ENCODE peak calls at places on chromosomes 3 and 15, in four cellular contexts. O is IMR-90, C is Peyer's patch, A is fibroblast of mammary gland. H is an unnamed sample.

GRCh38 chr15:85329561-85330421 is 50.6 kb upstream of the AKAP13 start:
- DNase-seq in O (peak), C (peak), A (peak), H (no peak)

GRCh38 chr3:165185707-165186327 is 10.4 kb downstream of the SLITRK3 start:
- DNase-seq in O (peak), C (peak), A (peak), H (no peak)

GRCh38 chr3:122123885-122124284 is 59.6 kb upstream of the CASR start:
- DNase-seq in O (no peak), C (no peak), A (no peak), H (no peak)

GRCh38 chr3:70824785-70825184 is 512.3 kb upstream of the MDFIC2 start:
- DNase-seq in O (peak), C (no peak), A (peak), H (no peak)

GRCh38 chr3:106811376-106811775 is 565.9 kb upstream of the CCDC54 start:
- DNase-seq in O (peak), C (no peak), A (peak), H (no peak)

GRCh38 chr15:73809728-73810501 is 56.8 kb upstream of the INSYN1 start:
- DNase-seq in O (no peak), C (no peak), A (peak), H (no peak)

GRCh38 chr15:90188914-90189748 is 12.0 kb upstream of the SEMA4B start:
- DNase-seq in O (no peak), C (no peak), A (no peak), H (no peak)

GRCh38 chr15:86903642-86904421 is 824.2 kb downstream of the AGBL1 start:
- DNase-seq in O (no peak), C (no peak), A (no peak), H (no peak)

GRCh38 chr3:14614189-14614588 is 37.4 kb upstream of the CCDC174 start:
- DNase-seq in O (no peak), C (no peak), A (no peak), H (no peak)

GRCh38 chr15:96350321-96350720 is 19.8 kb downstream of the NR2F2 start:
- DNase-seq in O (no peak), C (no peak), A (no peak), H (no peak)

GRCh38 chr3:52262447-52262846 is 16.0 kb downstream of the WDR82 start:
- DNase-seq in O (no peak), C (no peak), A (no peak), H (no peak)

GRCh38 chr3:98010194-98010882 is 24.8 kb downstream of the GABRR3 start:
- DNase-seq in O (no peak), C (no peak), A (no peak), H (no peak)

GRCh38 chr15:61119556-61119955 is 109.5 kb downstream of the RORA start:
- DNase-seq in O (no peak), C (no peak), A (peak), H (no peak)

GRCh38 chr15:101501703-101502373 is 12.3 kb upstream of the PCSK6 start:
- DNase-seq in O (no peak), C (no peak), A (no peak), H (no peak)

GRCh38 chr3:135918600-135918999 is 46.9 kb upstream of the PPP2R3A start:
- DNase-seq in O (peak), C (no peak), A (peak), H (no peak)

GRCh38 chr3:129000742-129001100 is 383 bp upstream of the EFCC1 start:
- DNase-seq in O (no peak), C (no peak), A (no peak), H (no peak)

GRCh38 chr15:64532921-64533320 is 72.5 kb downstream of the ZNF609 start:
- DNase-seq in O (no peak), C (no peak), A (peak), H (no peak)

GRCh38 chr15:82146990-82147461 is 101.2 kb upstream of the MEX3B start:
- DNase-seq in O (peak), C (no peak), A (peak), H (no peak)

GRCh38 chr3:192063570-192063969 is 602.6 kb downstream of the PYDC2 start:
- DNase-seq in O (peak), C (no peak), A (peak), H (no peak)

GRCh38 chr3:46188708-46189107 is 19.4 kb downstream of the CCR1 start:
- DNase-seq in O (no peak), C (no peak), A (no peak), H (no peak)

GRCh38 chr3:159340877-159341500 is 539.1 kb downstream of the MFSD1 start:
- DNase-seq in O (no peak), C (no peak), A (no peak), H (no peak)

GRCh38 chr15:49982586-49982985 is 136.4 kb downstream of the ATP8B4 start:
- DNase-seq in O (peak), C (no peak), A (no peak), H (no peak)

GRCh38 chr3:194296832-194297666 is 54.1 kb downstream of the CPN2 start:
- DNase-seq in O (no peak), C (no peak), A (no peak), H (peak)

GRCh38 chr15:56733131-56734012 is at the start of gene ZNF280D:
- DNase-seq in O (peak), C (peak), A (peak), H (peak)

GRCh38 chr15:43105077-43105769 is 615 bp downstream of the UBR1 start:
- DNase-seq in O (peak), C (peak), A (peak), H (no peak)

GRCh38 chr15:77964193-77964592 is 113.3 kb downstream of the TBC1D2B start:
- DNase-seq in O (no peak), C (no peak), A (no peak), H (no peak)

GRCh38 chr3:86986666-86987420 is 4.1 kb downstream of the VGLL3 start:
- DNase-seq in O (peak), C (no peak), A (peak), H (no peak)

GRCh38 chr15:77143606-77144005 is 72.7 kb upstream of the TSPAN3 start:
- DNase-seq in O (peak), C (no peak), A (peak), H (no peak)

DNA sequence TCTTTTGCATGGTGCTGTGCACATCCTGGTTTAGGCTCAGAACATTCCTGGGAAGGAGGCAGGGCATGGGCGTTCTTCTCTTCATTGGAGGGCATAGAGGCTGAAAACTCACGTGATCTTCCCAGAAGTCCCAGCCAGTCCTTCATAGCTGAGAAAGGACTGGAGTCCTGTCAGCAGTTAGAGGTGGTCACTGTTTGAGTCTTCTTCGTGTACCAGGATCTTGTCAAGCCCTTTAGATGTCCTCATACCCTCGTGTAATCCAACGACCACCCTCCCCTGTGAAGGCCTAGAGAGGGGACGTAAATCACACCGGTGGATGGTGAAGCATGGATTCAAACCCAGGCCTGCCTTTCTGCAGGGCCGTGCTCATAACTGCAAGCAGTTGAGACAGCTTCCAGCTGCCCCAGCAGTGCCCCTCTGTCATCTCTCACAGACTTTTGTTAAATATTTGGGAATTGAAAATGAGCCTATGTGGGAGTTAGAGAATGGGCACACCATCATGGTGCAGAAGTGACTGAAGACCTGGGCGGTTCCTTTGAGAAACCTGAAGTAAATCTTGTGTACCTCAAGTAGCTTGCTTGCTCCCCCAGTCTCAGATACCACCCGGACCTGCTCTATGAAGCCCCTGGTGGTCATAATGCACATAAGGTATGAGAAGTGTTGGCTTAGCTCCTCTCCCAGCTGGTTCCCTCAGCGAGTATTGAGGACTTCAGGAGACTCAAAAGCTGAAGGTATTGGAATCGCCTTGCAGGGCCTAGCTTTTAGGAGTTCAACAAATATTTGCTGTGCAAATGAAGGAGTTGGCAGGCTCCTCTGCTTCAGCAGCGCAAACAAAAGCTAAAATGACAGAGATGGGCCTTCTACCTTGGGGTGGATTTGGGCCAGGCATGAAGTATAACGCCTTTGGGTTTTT is 1.4 kb downstream of the CMTM8 start:
- DNase-seq in O (no peak), C (no peak), A (peak), H (no peak)
- TF ChIP-seq CTCF in O (no peak), C (peak), A (peak), H (peak)

DNA sequence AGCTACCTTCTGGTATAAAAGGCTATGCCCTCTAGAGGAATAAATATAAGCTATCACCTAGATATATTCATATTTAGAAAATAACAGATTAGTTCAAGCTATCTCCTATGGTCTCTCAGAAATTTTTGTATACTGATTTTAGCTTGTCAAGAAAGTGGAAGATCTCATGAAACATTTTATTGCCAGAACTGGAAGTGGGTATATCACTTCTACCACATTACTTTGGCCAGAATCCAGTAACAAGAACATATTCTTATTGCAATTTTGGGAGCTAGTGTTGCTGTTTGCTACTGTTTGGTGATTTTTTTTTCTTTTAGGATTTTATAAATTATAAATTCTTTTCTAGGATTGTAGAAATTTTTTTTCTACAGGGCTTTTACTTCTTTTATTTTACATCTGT is 14.2 kb upstream of the DIPK2A start:
- DNase-seq in O (no peak), C (no peak), A (no peak), H (no peak)
- TF ChIP-seq CTCF in O (no peak), C (no peak), A (no peak), H (no peak)

GRCh38 chr3:171330936-171331335 is 129.3 kb downstream of the TNIK start:
- DNase-seq in O (no peak), C (no peak), A (no peak), H (no peak)

GRCh38 chr3:171329759-171330158 is 130.4 kb downstream of the TNIK start:
- DNase-seq in O (no peak), C (no peak), A (no peak), H (no peak)

GRCh38 chr3:171326717-171327440 is 133.3 kb downstream of the TNIK start:
- DNase-seq in O (no peak), C (no peak), A (no peak), H (no peak)

GRCh38 chr3:171327441-171328174 is 132.6 kb downstream of the TNIK start:
- DNase-seq in O (no peak), C (no peak), A (no peak), H (no peak)

DNA sequence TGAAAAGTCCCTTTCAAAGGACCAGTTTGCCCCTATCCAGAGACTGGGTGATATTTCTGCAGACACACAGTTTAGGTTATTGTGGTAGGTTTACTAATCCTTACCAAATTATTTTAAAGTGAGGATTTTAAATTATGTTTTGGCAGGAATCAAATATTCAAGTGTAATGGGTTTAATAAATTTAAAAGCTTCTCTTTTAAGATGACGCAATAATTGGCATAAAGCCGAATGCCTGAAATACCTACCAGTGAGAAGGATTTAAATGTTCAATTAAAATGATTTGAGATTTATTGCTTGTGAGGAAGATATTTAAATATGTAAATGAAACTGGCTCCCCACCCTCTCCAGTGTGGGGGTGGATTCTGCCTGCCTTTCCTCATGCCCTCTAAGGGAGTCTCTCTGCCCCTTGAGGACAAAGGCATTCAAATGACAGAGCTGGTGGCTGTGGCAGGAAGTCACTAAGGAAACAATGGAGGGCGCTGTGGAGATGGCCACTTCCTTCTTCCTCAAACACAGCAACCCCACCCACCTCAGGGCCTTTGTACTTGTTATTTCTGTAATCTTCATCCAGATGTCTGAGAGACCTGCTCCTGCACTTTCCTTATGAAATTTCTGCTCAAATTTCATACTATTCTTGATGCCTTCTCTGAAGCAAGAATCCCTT is 131.7 kb downstream of the TNIK start:
- DNase-seq in O (no peak), C (no peak), A (peak), H (no peak)
- TF ChIP-seq CTCF in O (no peak), C (peak), A (peak), H (peak)

DNA sequence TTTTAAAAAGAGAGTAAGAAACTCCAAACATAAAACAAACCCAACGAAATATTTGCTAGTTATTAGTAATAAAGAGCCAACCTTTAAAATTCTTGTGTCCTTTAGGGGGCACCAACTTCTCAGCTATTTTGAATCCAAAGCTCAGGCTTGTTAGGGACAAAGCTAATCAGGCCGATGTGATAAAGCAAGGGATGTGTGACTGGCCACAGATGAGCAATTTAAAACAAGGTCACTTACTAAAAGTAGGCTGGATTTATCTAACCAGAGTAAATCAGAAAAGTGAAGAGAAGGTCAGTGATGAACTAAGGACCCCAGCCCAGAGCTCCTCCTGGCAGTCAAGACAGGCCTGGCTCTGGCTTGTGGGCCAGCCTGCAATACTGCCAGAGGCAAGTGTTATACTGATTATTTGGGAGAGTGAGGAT is 108.5 kb downstream of the CYP19A1 start:
- DNase-seq in O (peak), C (no peak), A (peak), H (no peak)
- TF ChIP-seq CTCF in O (peak), C (peak), A (peak), H (peak)